ENCODE peak calls at places on chromosomes 2 and 18, in five cellular contexts. U, E, F, V and K are unnamed samples.

GRCh38 chr2:143649226-143649625 is 520.0 kb downstream of the ARHGAP15 start:
- DNase-seq in U (no peak), E (no peak), F (no peak), V (no peak), K (no peak)

GRCh38 chr2:238021327-238021726 is 39.5 kb upstream of the SCLY start:
- DNase-seq in U (no peak), E (no peak), F (peak; percentile 41), V (peak; percentile 9), K (no peak)

GRCh38 chr2:10178751-10179150 is 56.2 kb downstream of the RRM2 start:
- DNase-seq in U (no peak), E (no peak), F (no peak), V (no peak), K (no peak)

GRCh38 chr2:68278169-68278568 is 25.8 kb upstream of the PPP3R1 start:
- DNase-seq in U (no peak), E (no peak), F (no peak), V (no peak), K (no peak)

GRCh38 chr2:204825054-204825453 is 279.8 kb downstream of the PARD3B start:
- DNase-seq in U (no peak), E (no peak), F (no peak), V (no peak), K (no peak)

GRCh38 chr2:98561018-98561417 is 47.3 kb downstream of the COA5 start:
- DNase-seq in U (no peak), E (no peak), F (no peak), V (no peak), K (no peak)

GRCh38 chr18:64872710-64873458 is 724.0 kb upstream of the LINC00305 start:
- DNase-seq in U (no peak), E (no peak), F (no peak), V (no peak), K (no peak)

GRCh38 chr2:20578895-20579825 is 71.7 kb downstream of the HS1BP3 start:
- DNase-seq in U (peak; percentile 95), E (no peak), F (peak; percentile 93), V (peak; percentile 79), K (peak; percentile 62)

GRCh38 chr2:219524817-219525216 is 10.5 kb downstream of the ASIC4 start:
- DNase-seq in U (no peak), E (no peak), F (no peak), V (no peak), K (no peak)

GRCh38 chr2:152649997-152650396 is 67.3 kb downstream of the PRPF40A start:
- DNase-seq in U (no peak), E (no peak), F (no peak), V (no peak), K (no peak)

GRCh38 chr2:68454719-68455118 is 12.4 kb downstream of the FBXO48 start:
- DNase-seq in U (no peak), E (no peak), F (no peak), V (no peak), K (no peak)

GRCh38 chr2:12636837-12637581 is 79.7 kb upstream of the TRIB2 start:
- DNase-seq in U (no peak), E (no peak), F (no peak), V (no peak), K (no peak)

GRCh38 chr18:8750954-8751415 is 45.6 kb downstream of the MTCL1 start:
- DNase-seq in U (peak; percentile 92), E (no peak), F (peak; percentile 29), V (no peak), K (no peak)

GRCh38 chr18:36769172-36769571 is 59.6 kb downstream of the TPGS2 start:
- DNase-seq in U (peak; percentile 77), E (no peak), F (no peak), V (no peak), K (no peak)

GRCh38 chr2:30265441-30266015 is 34.2 kb downstream of the LBH start:
- DNase-seq in U (peak; percentile 56), E (no peak), F (no peak), V (no peak), K (no peak)

GRCh38 chr18:23837591-23837990 is 148.3 kb downstream of the LAMA3 start:
- DNase-seq in U (peak; percentile 82), E (no peak), F (no peak), V (no peak), K (no peak)

GRCh38 chr2:74927617-74928016 is 30.8 kb upstream of the POLE4 start:
- DNase-seq in U (no peak), E (no peak), F (no peak), V (no peak), K (no peak)

GRCh38 chr2:57701391-57701791 is 345.2 kb upstream of the VRK2 start:
- DNase-seq in U (no peak), E (no peak), F (peak; percentile 10), V (no peak), K (no peak)

GRCh38 chr2:230944123-230944653 is 19.1 kb upstream of the GPR55 start:
- DNase-seq in U (no peak), E (peak; percentile 78), F (no peak), V (no peak), K (no peak)

GRCh38 chr2:171810409-171810993 is 83.5 kb downstream of the SLC25A12 start:
- DNase-seq in U (no peak), E (no peak), F (no peak), V (no peak), K (no peak)

GRCh38 chr18:31252522-31252921 is 65.4 kb upstream of the DSG1 start:
- DNase-seq in U (no peak), E (no peak), F (no peak), V (no peak), K (no peak)
- TF ChIP-seq CTCF in U (no peak), E (no peak), F (no peak), V (no peak), K (no peak)

DNA sequence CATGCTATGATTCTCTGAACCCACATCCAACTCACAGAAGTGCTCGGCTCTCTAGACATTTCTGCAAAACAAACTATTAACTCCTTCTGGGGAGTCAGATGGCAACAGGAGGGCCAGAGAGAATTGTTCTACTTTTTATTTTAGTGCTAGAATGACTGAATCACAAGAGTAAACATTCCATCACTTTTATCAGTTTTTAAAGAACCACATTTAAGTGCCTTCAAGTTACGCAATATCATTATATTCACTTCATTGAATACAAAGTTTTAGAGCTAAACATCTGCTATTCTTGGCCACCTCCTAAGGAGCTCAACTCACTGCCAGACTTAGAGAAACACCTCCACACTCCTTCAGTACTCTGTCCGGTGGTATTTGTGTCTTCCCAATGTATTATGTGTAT is 22.4 kb downstream of the B4GALT6 start:
- DNase-seq in U (peak; percentile 69), E (no peak), F (no peak), V (no peak), K (no peak)
- TF ChIP-seq CTCF in U (no peak), E (no peak), F (no peak), V (no peak), K (no peak)

GRCh38 chr2:176283268-176283667 is 14.0 kb downstream of the MTX2 start:
- DNase-seq in U (peak; percentile 22), E (no peak), F (no peak), V (no peak), K (no peak)

GRCh38 chr2:176284451-176285049 is 15.3 kb downstream of the MTX2 start:
- DNase-seq in U (peak; percentile 24), E (no peak), F (no peak), V (no peak), K (no peak)

GRCh38 chr2:176281267-176281666 is 12.0 kb downstream of the MTX2 start:
- DNase-seq in U (peak; percentile 89), E (no peak), F (no peak), V (no peak), K (no peak)

GRCh38 chr2:176283669-176284068 is 14.4 kb downstream of the MTX2 start:
- DNase-seq in U (no peak), E (no peak), F (no peak), V (no peak), K (no peak)

DNA sequence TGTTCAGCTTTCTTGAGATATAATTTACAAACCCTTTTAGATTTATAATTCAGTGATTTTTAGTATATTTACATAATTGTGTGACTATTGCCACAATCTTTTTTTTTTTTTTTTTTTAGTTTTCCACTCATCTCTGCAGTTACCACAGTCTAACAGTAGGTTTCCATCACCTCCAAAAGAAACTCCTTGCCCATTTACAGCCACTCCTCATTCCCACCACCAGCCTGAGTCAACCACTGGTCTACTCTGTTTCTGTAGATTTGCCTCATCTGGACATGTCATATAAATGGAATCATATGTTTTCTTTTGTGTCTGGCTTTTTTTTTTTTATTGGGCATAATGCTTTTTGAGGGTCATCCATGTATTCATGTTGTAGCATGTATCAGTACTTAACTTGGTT is 16.1 kb downstream of the MTX2 start:
- DNase-seq in U (peak; percentile 63), E (no peak), F (peak; percentile 17), V (no peak), K (no peak)
- TF ChIP-seq CTCF in U (no peak), E (no peak), F (no peak), V (no peak), K (peak; percentile 37)

GRCh38 chr2:127743477-127744026 is 42.3 kb downstream of the SFT2D3 start:
- DNase-seq in U (no peak), E (no peak), F (no peak), V (no peak), K (no peak)
- TF ChIP-seq CTCF in U (peak; percentile 7), E (no peak), F (no peak), V (no peak), K (no peak)